ENCODE peak calls at places on chromosomes 2 and 18, in nine cellular contexts. M is thoracic aorta, N is colonic mucosa, G is tibial nerve, K is lower lobe of right lung, W is left ventricle myocardium inferior, B is coronary artery, H is foreskin fibroblast, A is AG10803. E is an unnamed sample.

GRCh38 chr18:76620326-76620813 is 125.3 kb upstream of the ZNF516 start:
- DNase-seq in N (peak), M (no peak), K (peak), H (peak), B (no peak), G (peak), W (peak), A (peak), E (peak)

GRCh38 chr2:8653485-8653884 is 28.4 kb upstream of the ID2 start:
- DNase-seq in W (no peak), N (no peak), K (no peak), G (no peak), A (no peak), H (no peak), B (no peak), M (no peak), E (no peak)

GRCh38 chr2:145752091-145752806 is 1232.3 kb upstream of the ZEB2 start:
- DNase-seq in B (no peak), K (peak), H (peak), G (peak), N (no peak), A (peak), W (no peak), M (no peak), E (peak)

GRCh38 chr18:37564796-37565137 is 831 bp downstream of the CELF4 start:
- DNase-seq in W (peak), K (peak), A (peak), B (no peak), G (no peak), M (no peak), N (peak), H (peak), E (peak)

GRCh38 chr2:9973691-9974090 is 22.2 kb downstream of the GRHL1 start:
- DNase-seq in H (no peak), M (no peak), G (no peak), B (no peak), W (no peak), N (no peak), A (no peak), K (no peak), E (no peak)

GRCh38 chr2:95062716-95063400 is 37.4 kb downstream of the MAL start:
- DNase-seq in W (no peak), B (no peak), N (no peak), M (no peak), K (no peak), G (no peak), H (no peak), A (no peak), E (no peak)

GRCh38 chr2:202479090-202479489 is 103.0 kb downstream of the BMPR2 start:
- DNase-seq in B (no peak), K (no peak), H (no peak), A (no peak), N (no peak), W (no peak), M (no peak), G (no peak), E (no peak)

GRCh38 chr2:73989972-73990371 is 5.3 kb downstream of the TET3 start:
- DNase-seq in A (no peak), G (no peak), K (no peak), H (no peak), B (no peak), M (no peak), W (no peak), N (no peak), E (no peak)

GRCh38 chr18:49431563-49431962 is 28.9 kb downstream of the DYM start:
- DNase-seq in K (no peak), A (no peak), W (no peak), H (no peak), M (no peak), G (no peak), B (no peak), N (no peak), E (no peak)

GRCh38 chr2:46294185-46294836 is 2.9 kb upstream of the EPAS1 start:
- DNase-seq in H (no peak), A (peak), N (peak), B (no peak), G (no peak), K (no peak), W (peak), M (no peak), E (peak)

GRCh38 chr18:46720521-46720920 is 36.3 kb downstream of the ST8SIA5 start:
- DNase-seq in H (peak), N (no peak), A (peak), W (no peak), M (no peak), G (no peak), K (no peak), B (no peak), E (no peak)

GRCh38 chr2:235707411-235708096 is 213.7 kb downstream of the AGAP1 start:
- DNase-seq in A (no peak), M (no peak), G (no peak), H (no peak), B (no peak), N (no peak), K (no peak), W (no peak), E (no peak)

GRCh38 chr2:54497738-54498680 is 41.9 kb downstream of the SPTBN1 start:
- DNase-seq in H (no peak), K (no peak), N (peak), W (no peak), M (no peak), G (no peak), B (no peak), A (peak), E (peak)

GRCh38 chr2:128320609-128321420 is 2.1 kb upstream of the HS6ST1 start:
- DNase-seq in A (no peak), B (peak), M (no peak), K (no peak), H (no peak), G (no peak), W (no peak), N (no peak), E (no peak)

GRCh38 chr2:3289526-3289925 is 88.1 kb downstream of the EIPR1 start:
- DNase-seq in N (no peak), A (no peak), K (no peak), G (no peak), B (no peak), H (no peak), M (no peak), W (no peak), E (no peak)

GRCh38 chr18:55048892-55049291 is 89.6 kb upstream of the CCDC68 start:
- DNase-seq in M (no peak), K (no peak), H (peak), W (no peak), G (no peak), A (peak), B (no peak), N (no peak), E (peak)

GRCh38 chr18:8260319-8260718 is 348.9 kb upstream of the RAB12 start:
- DNase-seq in A (peak), G (no peak), B (no peak), H (no peak), M (no peak), N (no peak), K (no peak), W (no peak), E (no peak)

GRCh38 chr2:46146866-46147502 is 150.2 kb upstream of the EPAS1 start:
- DNase-seq in G (no peak), W (no peak), N (no peak), H (no peak), A (no peak), M (no peak), B (no peak), K (no peak), E (no peak)

GRCh38 chr18:3692113-3692621 is 242.2 kb downstream of the TGIF1 start:
- DNase-seq in G (no peak), N (no peak), H (no peak), B (no peak), K (no peak), W (no peak), M (no peak), A (no peak), E (no peak)

GRCh38 chr2:134623796-134624195 is 95.0 kb downstream of the TMEM163 start:
- DNase-seq in A (no peak), W (no peak), K (no peak), G (no peak), H (no peak), M (no peak), N (no peak), B (no peak), E (no peak)

GRCh38 chr2:168449419-168449818 is 6.7 kb upstream of the CERS6 start:
- DNase-seq in M (no peak), A (no peak), G (no peak), H (no peak), K (no peak), B (no peak), W (no peak), N (no peak), E (peak)

GRCh38 chr2:108637304-108637669 is 82.0 kb upstream of the RANBP2 start:
- DNase-seq in B (no peak), W (peak), H (peak), G (no peak), N (peak), A (peak), K (no peak), M (no peak), E (peak)

GRCh38 chr2:42863751-42864150 is 71.4 kb upstream of the HAAO start:
- DNase-seq in W (no peak), G (no peak), M (no peak), B (no peak), H (no peak), K (no peak), A (no peak), N (no peak), E (no peak)

GRCh38 chr18:55577812-55578539 is 10.0 kb downstream of the TCF4 start:
- DNase-seq in B (no peak), H (no peak), A (no peak), W (no peak), N (no peak), K (no peak), G (no peak), M (no peak), E (no peak)

GRCh38 chr2:79630060-79630459 is 117.2 kb downstream of the CTNNA2 start:
- DNase-seq in B (no peak), K (no peak), N (no peak), W (no peak), H (no peak), A (no peak), M (no peak), G (no peak), E (no peak)

GRCh38 chr2:126750506-126750905 is 94.5 kb downstream of the GYPC start:
- DNase-seq in N (no peak), A (no peak), K (no peak), B (no peak), W (no peak), H (no peak), M (no peak), G (no peak), E (no peak)

GRCh38 chr18:46332956-46333355 is 228.8 kb downstream of the HAUS1 start:
- DNase-seq in B (no peak), W (no peak), K (no peak), A (no peak), H (no peak), G (no peak), N (no peak), M (no peak), E (no peak)

GRCh38 chr2:40434638-40435296 is 17.1 kb downstream of the SLC8A1 start:
- DNase-seq in B (peak), M (peak), W (no peak), N (no peak), H (peak), A (peak), K (no peak), G (no peak), E (peak)

GRCh38 chr2:174931724-174932123 is 73.5 kb downstream of the CHN1 start:
- DNase-seq in B (no peak), G (no peak), A (peak), K (no peak), H (peak), M (no peak), N (no peak), W (no peak), E (peak)

GRCh38 chr2:223747392-223748042 is 89.9 kb downstream of the AP1S3 start:
- DNase-seq in H (no peak), A (no peak), M (no peak), G (no peak), W (no peak), N (no peak), B (no peak), K (no peak), E (no peak)

GRCh38 chr2:241137276-241138190 is 11.7 kb downstream of the PASK start:
- DNase-seq in G (no peak), N (no peak), A (no peak), W (no peak), H (no peak), B (no peak), K (no peak), M (no peak), E (no peak)

GRCh38 chr2:105437708-105438103 is 38.9 kb upstream of the FHL2 start:
- DNase-seq in K (no peak), N (no peak), W (no peak), H (peak), G (no peak), M (no peak), A (peak), B (no peak), E (peak)

GRCh38 chr2:66437601-66438497 is 2.9 kb downstream of the MEIS1 start:
- DNase-seq in G (no peak), M (no peak), A (no peak), B (no peak), K (no peak), N (no peak), W (peak), H (no peak), E (peak)

GRCh38 chr2:48107326-48107925 is 201.1 kb upstream of the FBXO11 start:
- DNase-seq in N (no peak), K (no peak), G (no peak), A (peak), W (no peak), M (no peak), H (peak), B (no peak), E (peak)

GRCh38 chr2:147600223-147600622 is 244.6 kb upstream of the ACVR2A start:
- DNase-seq in B (no peak), A (no peak), M (no peak), W (no peak), G (no peak), H (no peak), N (no peak), K (no peak), E (no peak)

GRCh38 chr18:65983750-65984149 is 232.9 kb downstream of the CDH7 start:
- DNase-seq in M (no peak), H (no peak), K (no peak), N (no peak), A (no peak), G (no peak), B (no peak), W (no peak), E (no peak)

GRCh38 chr2:102915128-102915527 is 153.3 kb downstream of the TMEM182 start:
- DNase-seq in M (no peak), K (no peak), H (no peak), G (no peak), B (no peak), W (no peak), N (no peak), A (peak), E (peak)

GRCh38 chr2:102245266-102246151 is 58.7 kb downstream of the IL1RL2 start:
- DNase-seq in W (peak), H (peak), B (no peak), A (peak), G (no peak), K (no peak), M (no peak), N (no peak), E (no peak)

GRCh38 chr2:67626656-67627055 is 229.5 kb downstream of the ETAA1 start:
- DNase-seq in H (peak), A (peak), B (no peak), W (no peak), G (no peak), M (no peak), N (no peak), K (no peak), E (peak)

GRCh38 chr18:48866028-48866733 is 84.6 kb downstream of the SMAD7 start:
- DNase-seq in M (no peak), N (peak), A (peak), K (peak), H (peak), G (no peak), B (no peak), W (peak), E (peak)

GRCh38 chr2:190947711-190948251 is 66.2 kb downstream of the STAT1 start:
- DNase-seq in B (no peak), M (no peak), H (peak), N (no peak), W (no peak), G (no peak), K (no peak), A (peak), E (peak)
- TF ChIP-seq CTCF in B (no peak), M (no peak), H (no peak), N (no peak), W (no peak), G (no peak), K (no peak), A (no peak), E (peak)

DNA sequence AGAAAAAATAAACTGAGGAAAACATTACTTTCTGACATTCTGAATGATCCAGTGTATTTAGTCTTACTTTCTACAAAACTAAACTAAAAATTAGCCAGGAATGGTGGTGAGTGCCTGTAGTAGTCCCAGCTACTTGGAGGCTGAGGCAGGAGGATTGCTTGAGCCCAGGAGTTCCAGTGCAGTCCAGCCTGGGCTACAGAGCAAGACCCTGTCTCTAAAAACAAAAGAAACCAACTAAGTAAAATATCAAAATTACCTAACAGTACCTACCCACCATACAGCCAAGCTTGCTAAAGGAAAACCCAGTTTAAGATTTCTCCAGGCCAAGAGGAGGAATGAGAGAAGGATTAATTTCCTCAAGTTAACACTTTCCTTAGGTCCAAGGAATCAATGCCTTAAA is 2.9 kb downstream of the HSPD1 start:
- DNase-seq in W (no peak), A (no peak), G (no peak), K (no peak), M (no peak), N (no peak), H (no peak), B (no peak), E (no peak)
- H3K4me3 ChIP-seq in W (no peak), A (no peak), G (no peak), K (no peak), M (no peak), N (no peak), H (no peak), B (no peak), E (no peak)

GRCh38 chr2:37896319-37896718 is 28.8 kb upstream of the RMDN2 start:
- DNase-seq in N (no peak), H (no peak), W (no peak), B (no peak), K (no peak), G (no peak), M (no peak), A (peak), E (peak)
- TF ChIP-seq CTCF in N (no peak), H (no peak), W (no peak), B (no peak), K (no peak), G (no peak), M (no peak), A (no peak), E (peak)

DNA sequence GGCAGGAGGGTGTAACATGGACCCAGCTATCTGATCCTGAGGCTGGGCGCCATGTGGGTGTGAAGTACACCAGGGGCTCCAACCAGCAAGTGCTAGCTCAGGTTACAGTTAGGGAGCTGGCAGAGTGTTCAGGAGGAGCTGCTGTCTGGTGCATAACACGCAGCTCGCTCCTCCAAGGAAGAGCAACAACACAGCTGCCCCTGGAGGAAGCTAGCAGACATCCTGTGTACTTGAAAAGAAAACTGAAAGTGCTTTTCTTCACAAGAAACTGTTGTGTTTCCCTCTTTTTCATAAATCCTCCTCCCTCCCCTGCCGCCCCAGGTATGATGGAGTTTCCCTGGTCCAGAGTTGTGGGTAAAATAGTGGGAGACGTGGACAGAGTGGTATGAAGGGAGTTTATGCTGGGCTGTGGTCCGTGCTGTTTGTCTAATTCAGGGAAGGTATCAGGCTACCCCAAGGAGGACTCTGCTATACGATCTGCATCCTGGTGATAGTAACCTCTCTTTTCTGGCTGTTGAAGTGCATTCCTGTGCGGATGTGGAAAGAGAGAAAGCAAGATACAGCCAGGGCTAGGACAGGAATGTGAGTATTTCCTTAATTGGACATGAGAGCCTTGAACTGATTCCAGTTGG is 6.1 kb upstream of the LBH start:
- DNase-seq in A (peak), H (no peak), B (peak), G (no peak), W (no peak), M (no peak), K (no peak), N (no peak), E (peak)
- H3K4me3 ChIP-seq in A (peak), H (peak), B (peak), G (peak), W (peak), M (peak), K (peak), N (peak), E (peak)

GRCh38 chr2:11839916-11840315 is 93.5 kb downstream of the LPIN1 start:
- DNase-seq in W (no peak), G (no peak), A (no peak), B (no peak), K (no peak), N (no peak), H (no peak), M (no peak), E (no peak)

GRCh38 chr2:11842324-11842723 is 95.9 kb downstream of the LPIN1 start:
- DNase-seq in N (no peak), H (no peak), M (no peak), A (no peak), G (no peak), K (no peak), W (no peak), B (no peak), E (peak)

GRCh38 chr2:11835403-11835802 is 89.0 kb downstream of the LPIN1 start:
- DNase-seq in G (no peak), K (no peak), A (no peak), H (no peak), M (no peak), N (no peak), B (no peak), W (no peak), E (peak)

GRCh38 chr2:11836647-11837219 is 90.3 kb downstream of the LPIN1 start:
- DNase-seq in G (no peak), N (no peak), M (no peak), W (no peak), H (no peak), K (no peak), B (no peak), A (no peak), E (no peak)

DNA sequence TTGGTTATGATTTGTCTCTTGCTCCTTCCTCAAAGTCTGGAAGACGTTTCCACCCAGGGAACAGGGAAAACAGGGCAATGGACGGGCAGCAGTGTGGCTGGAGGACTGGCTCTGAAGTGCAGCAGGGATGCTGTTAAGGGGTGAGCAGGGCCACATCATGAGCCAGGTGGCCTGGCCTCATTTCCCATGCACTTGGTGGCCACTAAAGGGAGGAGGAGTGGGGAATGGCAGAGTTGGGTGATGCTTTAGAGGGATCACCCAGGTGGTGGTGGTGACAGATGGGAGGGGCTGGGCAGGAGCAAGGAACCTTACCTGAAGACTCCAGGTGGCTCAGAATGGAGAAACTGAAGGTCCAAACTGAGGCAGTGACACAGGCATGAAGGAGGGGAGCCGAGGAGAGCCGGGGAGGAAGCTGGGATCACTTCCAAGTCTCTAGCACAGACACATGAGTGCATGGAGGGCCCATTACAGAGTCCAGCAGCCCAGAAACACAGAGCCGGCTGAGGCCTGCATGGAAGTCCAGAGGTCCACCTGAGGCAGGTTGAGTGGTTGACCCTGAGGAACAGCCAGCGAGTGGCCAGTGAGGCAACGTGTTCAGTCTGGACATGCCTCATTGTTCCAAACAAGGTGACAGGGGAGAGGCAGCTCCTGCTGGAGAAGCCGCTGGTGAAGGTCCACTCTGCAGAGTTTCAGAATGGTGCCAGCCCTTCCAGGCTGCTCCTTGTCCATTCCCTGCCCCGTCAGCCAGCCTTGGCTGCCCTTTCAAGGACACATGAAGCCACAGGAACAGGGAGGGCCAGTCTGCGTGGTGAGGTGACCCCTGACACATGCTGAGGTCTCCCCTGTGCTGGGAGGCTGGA is 91.7 kb downstream of the LPIN1 start:
- DNase-seq in N (no peak), G (no peak), B (no peak), H (no peak), M (no peak), K (no peak), A (no peak), W (no peak), E (no peak)
- TF ChIP-seq CTCF in N (no peak), G (no peak), B (no peak), H (no peak), M (no peak), K (no peak), A (no peak), W (no peak), E (no peak)

GRCh38 chr18:59695551-59695950 is 1.7 kb downstream of the CCBE1 start:
- DNase-seq in W (no peak), G (no peak), H (no peak), N (no peak), B (no peak), A (no peak), K (no peak), M (no peak), E (no peak)
- H3K4me3 ChIP-seq in W (peak), G (no peak), H (peak), N (no peak), B (no peak), A (peak), K (peak), M (no peak), E (peak)

E was measured in fibroblast of pulmonary artery.